ENCODE peak calls at places on chromosomes 11 and 22, in four cellular contexts. Y is aorta, O is GM23338, H is fibroblast of lung. T is an unnamed sample.
A peak's percentile ranks its signal among the peaks of the same experiment; 100 is the strongest.

GRCh38 chr22:46062971-46063631 is 86.1 kb upstream of the WNT7B start:
- DNase-seq in H (no peak), O (no peak), Y (peak; percentile 41), T (no peak)

GRCh38 chr11:63880031-63880841 is 36.7 kb downstream of the RCOR2 start:
- DNase-seq in O (no peak), Y (no peak), H (peak; percentile 75), T (no peak)

GRCh38 chr22:19292262-19293230 is 1.0 kb upstream of the CLTCL1 start:
- DNase-seq in O (no peak), Y (peak; percentile 71), H (peak; percentile 68), T (peak; percentile 21)

GRCh38 chr22:36369004-36369921 is 18.5 kb downstream of the MYH9 start:
- DNase-seq in H (no peak), Y (no peak), O (no peak), T (peak; percentile 40)

GRCh38 chr11:75369846-75370245 is 18.4 kb upstream of the ARRB1 start:
- DNase-seq in H (no peak), O (no peak), Y (peak; percentile 26), T (no peak)

GRCh38 chr22:32329202-32329645 is 28.4 kb upstream of the RFPL3 start:
- DNase-seq in O (no peak), H (no peak), Y (peak; percentile 55), T (no peak)

GRCh38 chr11:65390099-65390941 is 3.9 kb downstream of the FRMD8 start:
- DNase-seq in O (no peak), H (no peak), Y (no peak), T (no peak)

GRCh38 chr11:126607374-126607773 is 251.9 kb downstream of the ST3GAL4 start:
- DNase-seq in H (peak; percentile 25), O (peak; percentile 89), Y (no peak), T (peak; percentile 24)

GRCh38 chr22:42949159-42949558 is 65.8 kb downstream of the PACSIN2 start:
- DNase-seq in Y (peak; percentile 76), O (no peak), H (peak; percentile 74), T (no peak)
- H3K4me1 ChIP-seq in Y (peaks cover 11% of the 10 kb centered on the region), O (peaks cover 19% of the 10 kb centered on the region), H (peaks cover 9% of the 10 kb centered on the region), T (peaks cover 68% of the 10 kb centered on the region)

DNA sequence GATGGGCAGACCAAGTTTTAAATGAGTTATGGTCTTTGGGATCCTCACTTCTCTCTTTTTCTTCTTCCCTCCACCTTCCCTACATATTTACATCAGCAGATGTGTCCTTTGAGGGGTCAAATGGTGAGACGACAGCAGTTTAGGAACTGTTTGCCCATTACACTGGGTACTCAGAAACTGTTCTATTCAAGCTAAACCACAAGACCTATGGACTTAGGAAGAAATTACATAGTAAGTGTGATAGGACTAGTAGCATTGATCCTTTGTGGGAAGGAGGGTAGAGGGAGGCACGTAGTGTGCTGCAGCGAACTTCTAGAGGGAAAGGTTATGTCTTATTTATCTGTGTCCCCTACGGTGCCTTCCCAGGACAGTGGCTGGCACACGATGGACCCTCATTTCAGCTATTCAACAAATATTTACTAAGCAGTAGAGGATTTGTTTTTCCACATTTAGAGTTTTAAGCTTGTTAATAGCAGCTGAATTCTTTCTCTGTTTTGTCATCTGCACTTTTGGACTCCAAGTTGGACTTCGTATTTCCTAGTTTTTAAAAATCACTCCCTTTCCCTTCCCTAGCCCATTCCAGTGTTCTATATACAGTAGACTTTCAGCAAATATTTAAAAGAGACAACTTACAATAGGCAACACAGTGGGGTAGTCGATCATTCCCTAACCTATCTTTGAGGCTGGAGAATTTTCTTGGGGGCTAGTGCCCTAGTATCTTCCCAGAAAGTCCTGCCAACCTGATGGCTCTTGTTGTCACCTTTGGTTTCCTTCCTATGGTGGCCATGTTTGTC is 13.9 kb downstream of the FZD4 start:
- DNase-seq in Y (no peak), O (no peak), H (no peak), T (no peak)
- H3K4me3 ChIP-seq in Y (peak overlapping the region; percentile 24), O (no peak overlapping the region), H (no peak overlapping the region), T (no peak overlapping the region)

DNA sequence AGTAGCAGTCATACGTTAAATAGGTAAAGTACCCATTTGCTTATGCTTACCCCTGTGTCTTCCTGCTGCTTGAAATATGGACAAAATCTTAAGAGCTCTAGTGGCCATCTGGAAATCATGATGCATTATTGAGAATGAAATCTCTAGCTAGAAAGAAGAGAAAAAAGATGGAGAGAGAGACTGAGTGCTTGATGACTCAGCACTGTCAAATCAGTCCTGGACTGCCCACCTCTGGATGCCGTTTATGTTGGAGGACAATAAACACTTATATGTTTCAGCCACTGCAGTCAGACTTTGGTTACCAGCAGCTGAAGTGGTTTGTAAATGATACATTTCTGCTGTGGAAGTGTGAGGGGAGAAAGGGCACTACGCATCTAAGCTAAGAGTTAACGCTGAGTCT is 3.6 kb downstream of the OR8B4 start:
- DNase-seq in H (no peak), O (no peak), Y (no peak), T (no peak)
- H3K4me1 ChIP-seq in H (no peaks in the 10 kb centered on the region), O (no peaks in the 10 kb centered on the region), Y (no peaks in the 10 kb centered on the region), T (no peaks in the 10 kb centered on the region)

GRCh38 chr22:49565516-49565855 is 262.2 kb downstream of the BRD1 start:
- DNase-seq in O (no peak), Y (no peak), H (no peak), T (no peak)

GRCh38 chr22:49566141-49566541 is 261.5 kb downstream of the BRD1 start:
- DNase-seq in Y (no peak), O (no peak), H (no peak), T (no peak)

GRCh38 chr22:49567894-49568750 is 259.6 kb downstream of the BRD1 start:
- DNase-seq in Y (no peak), O (no peak), H (no peak), T (no peak)

GRCh38 chr22:49564666-49565515 is 262.8 kb downstream of the BRD1 start:
- DNase-seq in H (no peak), O (no peak), Y (no peak), T (no peak)

GRCh38 chr22:49566693-49567092 is 261.0 kb downstream of the BRD1 start:
- DNase-seq in O (no peak), Y (no peak), H (no peak), T (no peak)
- H3K4me3 ChIP-seq in O (no peak overlapping the region), Y (no peak overlapping the region), H (no peak overlapping the region), T (no peak overlapping the region)

GRCh38 chr11:128749986-128750385 is 56.1 kb downstream of the FLI1 start:
- DNase-seq in H (no peak), O (no peak), Y (no peak), T (no peak)
- H3K4me1 ChIP-seq in H (no peaks in the 10 kb centered on the region), O (peaks cover 10% of the 10 kb centered on the region), Y (no peaks in the 10 kb centered on the region), T (peaks cover 9% of the 10 kb centered on the region)

DNA sequence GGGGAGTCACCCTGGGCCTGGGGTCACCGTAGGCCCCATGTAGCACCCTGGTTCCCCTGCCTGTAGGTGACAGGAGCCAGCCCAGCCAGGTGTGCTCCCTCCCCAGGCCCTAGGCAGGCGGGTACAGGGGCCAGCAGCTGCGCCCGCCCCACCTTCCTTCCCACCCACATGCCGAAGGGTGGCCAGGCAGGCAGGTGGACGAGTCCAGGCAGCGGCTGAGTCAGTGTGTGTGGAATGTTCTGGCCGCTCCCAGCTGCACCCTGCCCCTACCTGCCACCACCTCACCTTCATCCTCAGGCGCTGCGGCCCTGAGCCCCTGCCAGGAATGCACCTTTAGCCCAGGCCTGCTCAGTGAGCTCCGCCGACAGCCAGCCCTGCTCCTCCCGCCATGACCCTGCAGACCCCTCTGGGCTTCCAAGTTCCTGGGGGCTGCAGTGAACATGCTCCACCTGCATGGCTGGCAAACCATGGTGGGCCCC is 619 bp upstream of the SYT8 start:
- DNase-seq in O (no peak), Y (no peak), H (no peak), T (no peak)
- H3K4me3 ChIP-seq in O (no peak overlapping the region), Y (no peak overlapping the region), H (no peak overlapping the region), T (no peak overlapping the region)

GRCh38 chr11:119317592-119318239 is 786 bp upstream of the MCAM start:
- DNase-seq in O (no peak), Y (no peak), H (peak; percentile 27), T (no peak)
- H3K4me1 ChIP-seq in O (peaks cover 48% of the 10 kb centered on the region), Y (no peaks in the 10 kb centered on the region), H (peaks cover 27% of the 10 kb centered on the region), T (peaks cover 33% of the 10 kb centered on the region)